ENCODE peak calls at places on chromosome 18, in nine cellular contexts. F is tibial artery, M is GM06990, X is fibroblast of lung, E is Panc1, G is heart left ventricle, O is breast epithelium, N is AG04450, D is left ventricle myocardium inferior. L is an unnamed sample. For H3K27me3, the result is how much of the 10 kb centered on the place peaks cover.

GRCh38 chr18:80147418-80148315 is 38.6 kb downstream of the ADNP2 start:
- DNase-seq in D (peak), N (peak), M (peak), O (peak), G (peak), E (peak), F (peak), X (peak), L (peak)

GRCh38 chr18:61651145-61651879 is 241.5 kb downstream of the RNF152 start:
- DNase-seq in M (no peak), N (no peak), X (no peak), E (no peak), G (no peak), D (no peak), F (no peak), O (peak), L (no peak)

GRCh38 chr18:8609711-8610441 is 639 bp downstream of the RAB12 start:
- DNase-seq in N (no peak), G (no peak), M (peak), X (no peak), O (no peak), D (peak), F (no peak), E (no peak), L (no peak)

GRCh38 chr18:70228546-70228945 is 23.1 kb upstream of the RTTN start:
- DNase-seq in M (no peak), E (no peak), G (no peak), D (no peak), N (no peak), O (no peak), X (no peak), F (no peak), L (no peak)

GRCh38 chr18:73719611-73720010 is 428.0 kb downstream of the FBXO15 start:
- DNase-seq in X (no peak), E (no peak), D (no peak), N (no peak), M (no peak), F (no peak), O (no peak), G (no peak), L (no peak)

GRCh38 chr18:45119888-45120287 is 439.2 kb downstream of the SETBP1 start:
- DNase-seq in N (no peak), M (no peak), F (no peak), O (no peak), D (no peak), E (no peak), G (no peak), X (peak), L (no peak)

GRCh38 chr18:74819433-74820059 is 221.9 kb downstream of the ZNF407 start:
- DNase-seq in O (no peak), D (no peak), E (no peak), X (no peak), G (no peak), F (no peak), N (no peak), M (no peak), L (no peak)

GRCh38 chr18:37499913-37500312 is 65.7 kb downstream of the CELF4 start:
- DNase-seq in D (no peak), X (no peak), G (no peak), O (no peak), F (no peak), M (no peak), E (no peak), N (no peak), L (no peak)

GRCh38 chr18:79548077-79548450 is 131.5 kb upstream of the CTDP1 start:
- DNase-seq in G (no peak), D (no peak), N (no peak), F (no peak), E (no peak), M (no peak), O (no peak), X (no peak), L (no peak)

DNA sequence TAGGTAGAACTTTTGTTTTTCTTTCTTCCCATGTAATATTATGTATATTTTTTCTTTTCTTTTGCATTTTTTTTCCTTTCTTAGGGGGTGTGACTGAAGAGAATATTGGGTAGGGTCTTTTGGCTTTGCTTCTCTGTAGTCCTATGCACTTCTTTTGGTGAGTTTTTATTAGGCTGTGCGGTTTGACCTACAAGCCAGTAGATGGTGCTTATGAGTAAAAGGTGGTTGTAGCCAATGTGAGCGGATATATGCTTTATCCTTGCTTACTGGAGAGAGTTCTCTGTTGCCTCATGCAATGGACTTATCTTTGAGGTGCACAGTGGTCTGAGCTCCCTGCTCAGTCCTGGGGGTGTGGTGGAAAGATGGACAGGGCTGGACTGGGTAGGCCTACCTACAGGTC is 52.7 kb downstream of the DSEL start:
- DNase-seq in E (no peak), G (no peak), D (no peak), N (no peak), F (no peak), O (no peak), M (no peak), X (no peak), L (no peak)
- TF ChIP-seq CTCF in E (no peak), G (no peak), D (no peak), N (peak), F (no peak), O (no peak), M (no peak), X (peak), L (peak)

GRCh38 chr18:59266459-59266858 is 6.8 kb downstream of the RAX start:
- DNase-seq in E (no peak), O (no peak), G (no peak), N (no peak), X (no peak), M (no peak), F (no peak), D (no peak), L (no peak)
- H3K27me3 ChIP-seq in E (under half), O (half or more), G (half or more), N (half or more), X (half or more), M (under half), F (half or more), D (under half), L (half or more)

DNA sequence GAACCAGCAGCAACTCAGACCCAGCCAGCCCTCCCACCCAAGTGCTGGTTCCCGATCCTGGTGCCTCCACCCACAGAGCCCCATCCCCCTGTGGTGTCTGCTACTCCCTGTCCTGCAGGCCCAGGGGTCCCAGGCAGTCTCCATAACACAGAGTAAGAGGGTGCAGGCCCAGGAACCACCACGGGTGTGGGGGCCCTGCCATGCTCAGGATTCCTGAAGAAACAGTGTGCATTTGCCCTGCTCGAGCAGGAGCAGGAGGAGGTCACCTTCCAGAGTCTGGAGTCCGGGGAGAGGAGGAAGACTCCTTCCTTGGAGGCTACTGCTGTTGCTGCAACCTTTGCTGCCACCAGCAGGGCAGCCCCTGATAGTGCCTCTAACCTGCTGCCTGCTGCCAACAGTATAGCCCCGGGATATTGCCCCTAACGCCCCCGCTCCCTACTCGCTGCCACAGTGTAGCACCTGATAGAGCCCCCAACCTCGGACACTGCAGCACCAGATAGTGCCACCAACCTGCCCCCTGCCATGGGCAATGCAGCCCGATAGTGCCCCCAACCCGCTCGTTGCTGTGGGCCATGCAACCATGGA is 46.8 kb upstream of the ANKRD62 start:
- DNase-seq in D (no peak), O (no peak), N (no peak), E (no peak), G (no peak), M (no peak), F (no peak), X (no peak), L (no peak)
- TF ChIP-seq CTCF in D (no peak), O (no peak), N (no peak), E (peak), G (no peak), M (peak), F (no peak), X (no peak), L (no peak)

DNA sequence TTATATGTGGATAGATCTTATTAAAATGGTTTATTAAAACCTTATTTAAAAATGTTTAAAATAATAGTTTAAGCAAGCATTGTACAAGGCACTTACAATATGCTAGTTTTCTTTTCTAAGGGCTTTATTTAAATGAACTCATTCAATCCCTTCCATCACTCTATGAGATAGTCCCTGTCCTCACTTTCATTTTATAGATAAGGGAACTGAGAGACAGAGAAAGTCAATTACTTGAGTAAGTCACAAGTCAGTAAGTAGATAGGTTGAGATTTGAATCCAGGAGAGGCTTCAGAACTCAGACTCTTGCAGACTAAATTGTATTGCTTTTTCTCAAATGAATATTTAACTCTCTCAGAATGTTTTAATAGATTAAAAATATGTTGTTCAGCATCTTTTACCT is 95.2 kb downstream of the KLHL14 start:
- DNase-seq in G (no peak), X (no peak), D (no peak), F (no peak), M (no peak), O (no peak), E (no peak), N (no peak), L (no peak)
- H3K27me3 ChIP-seq in G (under half), X (under half), D (under half), F (under half), M (under half), O (under half), E (under half), N (under half), L (under half)

L was measured in BJ.